ENCODE peak calls at places on chromosomes 4 and X, in ten cellular contexts. One of them, this sample, is unnamed.

GRCh38 chrX:30513284-30513683 is 64.3 kb downstream of the TASL start:
- DNase-seq in activated CD8-positive, alpha-beta memory T cell treated with anti-CD3 and anti-CD28 coated beads for 48 hours: no peak
- DNase-seq in stimulated activated CD8-positive, alpha-beta memory T cell treated with anti-CD3 and anti-CD28 coated beads, Interleukin-4, amount 100 ng/mL, for 4 hours: no peak
- DNase-seq in trophoblast cell: no peak
- DNase-seq in Right ventricle myocardium superior: no peak
- DNase-seq in tibial artery: no peak
- DNase-seq in NCI-H2029 treated with DMSO at 0.1 percent for 48 hours: no peak
- DNase-seq in CD8-positive, alpha-beta memory T cell: no peak
- DNase-seq in NCI-H2081: no peak
- DNase-seq in NCI-H1092 treated with DMSO at 0.1 percent for 48 hours: peak
- DNase-seq in this sample: no peak

GRCh38 chrX:153459976-153460375 is 10.4 kb downstream of the HAUS7 start:
- DNase-seq in Right ventricle myocardium superior: peak
- DNase-seq in trophoblast cell: peak
- DNase-seq in NCI-H2029 treated with DMSO at 0.1 percent for 48 hours: no peak
- DNase-seq in NCI-H2081: no peak
- DNase-seq in activated CD8-positive, alpha-beta memory T cell treated with anti-CD3 and anti-CD28 coated beads for 48 hours: no peak
- DNase-seq in tibial artery: no peak
- DNase-seq in stimulated activated CD8-positive, alpha-beta memory T cell treated with anti-CD3 and anti-CD28 coated beads, Interleukin-4, amount 100 ng/mL, for 4 hours: no peak
- DNase-seq in CD8-positive, alpha-beta memory T cell: no peak
- DNase-seq in NCI-H1092 treated with DMSO at 0.1 percent for 48 hours: no peak
- DNase-seq in this sample: no peak

GRCh38 chr4:4791299-4791798 is 68.1 kb upstream of the MSX1 start:
- DNase-seq in NCI-H2029 treated with DMSO at 0.1 percent for 48 hours: no peak
- DNase-seq in Right ventricle myocardium superior: no peak
- DNase-seq in CD8-positive, alpha-beta memory T cell: no peak
- DNase-seq in stimulated activated CD8-positive, alpha-beta memory T cell treated with anti-CD3 and anti-CD28 coated beads, Interleukin-4, amount 100 ng/mL, for 4 hours: no peak
- DNase-seq in trophoblast cell: no peak
- DNase-seq in NCI-H1092 treated with DMSO at 0.1 percent for 48 hours: peak
- DNase-seq in NCI-H2081: no peak
- DNase-seq in tibial artery: no peak
- DNase-seq in activated CD8-positive, alpha-beta memory T cell treated with anti-CD3 and anti-CD28 coated beads for 48 hours: no peak
- DNase-seq in this sample: no peak

GRCh38 chr4:39786838-39787237 is 88.9 kb downstream of the UBE2K start:
- DNase-seq in Right ventricle myocardium superior: no peak
- DNase-seq in NCI-H1092 treated with DMSO at 0.1 percent for 48 hours: no peak
- DNase-seq in trophoblast cell: no peak
- DNase-seq in NCI-H2029 treated with DMSO at 0.1 percent for 48 hours: no peak
- DNase-seq in NCI-H2081: no peak
- DNase-seq in tibial artery: no peak
- DNase-seq in stimulated activated CD8-positive, alpha-beta memory T cell treated with anti-CD3 and anti-CD28 coated beads, Interleukin-4, amount 100 ng/mL, for 4 hours: no peak
- DNase-seq in CD8-positive, alpha-beta memory T cell: no peak
- DNase-seq in activated CD8-positive, alpha-beta memory T cell treated with anti-CD3 and anti-CD28 coated beads for 48 hours: no peak
- DNase-seq in this sample: no peak

GRCh38 chr4:33037464-33037863 is 2317.3 kb downstream of the PCDH7 start:
- DNase-seq in NCI-H2029 treated with DMSO at 0.1 percent for 48 hours: no peak
- DNase-seq in NCI-H2081: peak
- DNase-seq in Right ventricle myocardium superior: no peak
- DNase-seq in CD8-positive, alpha-beta memory T cell: no peak
- DNase-seq in stimulated activated CD8-positive, alpha-beta memory T cell treated with anti-CD3 and anti-CD28 coated beads, Interleukin-4, amount 100 ng/mL, for 4 hours: no peak
- DNase-seq in activated CD8-positive, alpha-beta memory T cell treated with anti-CD3 and anti-CD28 coated beads for 48 hours: no peak
- DNase-seq in trophoblast cell: no peak
- DNase-seq in tibial artery: no peak
- DNase-seq in NCI-H1092 treated with DMSO at 0.1 percent for 48 hours: no peak
- DNase-seq in this sample: no peak

GRCh38 chrX:17456526-17456925 is 81.5 kb downstream of the NHS start:
- DNase-seq in NCI-H1092 treated with DMSO at 0.1 percent for 48 hours: peak
- DNase-seq in CD8-positive, alpha-beta memory T cell: no peak
- DNase-seq in stimulated activated CD8-positive, alpha-beta memory T cell treated with anti-CD3 and anti-CD28 coated beads, Interleukin-4, amount 100 ng/mL, for 4 hours: no peak
- DNase-seq in Right ventricle myocardium superior: no peak
- DNase-seq in NCI-H2029 treated with DMSO at 0.1 percent for 48 hours: no peak
- DNase-seq in tibial artery: no peak
- DNase-seq in activated CD8-positive, alpha-beta memory T cell treated with anti-CD3 and anti-CD28 coated beads for 48 hours: no peak
- DNase-seq in NCI-H2081: peak
- DNase-seq in trophoblast cell: no peak
- DNase-seq in this sample: no peak

GRCh38 chr4:47705326-47705981 is 132.4 kb downstream of the CORIN start:
- DNase-seq in activated CD8-positive, alpha-beta memory T cell treated with anti-CD3 and anti-CD28 coated beads for 48 hours: no peak
- DNase-seq in NCI-H2081: peak
- DNase-seq in CD8-positive, alpha-beta memory T cell: no peak
- DNase-seq in stimulated activated CD8-positive, alpha-beta memory T cell treated with anti-CD3 and anti-CD28 coated beads, Interleukin-4, amount 100 ng/mL, for 4 hours: no peak
- DNase-seq in trophoblast cell: no peak
- DNase-seq in NCI-H2029 treated with DMSO at 0.1 percent for 48 hours: no peak
- DNase-seq in tibial artery: no peak
- DNase-seq in NCI-H1092 treated with DMSO at 0.1 percent for 48 hours: peak
- DNase-seq in Right ventricle myocardium superior: no peak
- DNase-seq in this sample: no peak

GRCh38 chr4:144574509-144574908 is 71.4 kb upstream of the HHIP start:
- DNase-seq in trophoblast cell: no peak
- DNase-seq in NCI-H1092 treated with DMSO at 0.1 percent for 48 hours: no peak
- DNase-seq in CD8-positive, alpha-beta memory T cell: no peak
- DNase-seq in NCI-H2081: no peak
- DNase-seq in Right ventricle myocardium superior: no peak
- DNase-seq in activated CD8-positive, alpha-beta memory T cell treated with anti-CD3 and anti-CD28 coated beads for 48 hours: no peak
- DNase-seq in NCI-H2029 treated with DMSO at 0.1 percent for 48 hours: no peak
- DNase-seq in tibial artery: no peak
- DNase-seq in stimulated activated CD8-positive, alpha-beta memory T cell treated with anti-CD3 and anti-CD28 coated beads, Interleukin-4, amount 100 ng/mL, for 4 hours: no peak
- DNase-seq in this sample: no peak

GRCh38 chrX:32408389-32408788 is 803.0 kb downstream of the DMD start:
- DNase-seq in trophoblast cell: no peak
- DNase-seq in NCI-H2029 treated with DMSO at 0.1 percent for 48 hours: no peak
- DNase-seq in CD8-positive, alpha-beta memory T cell: no peak
- DNase-seq in NCI-H2081: peak
- DNase-seq in Right ventricle myocardium superior: no peak
- DNase-seq in activated CD8-positive, alpha-beta memory T cell treated with anti-CD3 and anti-CD28 coated beads for 48 hours: no peak
- DNase-seq in stimulated activated CD8-positive, alpha-beta memory T cell treated with anti-CD3 and anti-CD28 coated beads, Interleukin-4, amount 100 ng/mL, for 4 hours: no peak
- DNase-seq in tibial artery: no peak
- DNase-seq in NCI-H1092 treated with DMSO at 0.1 percent for 48 hours: no peak
- DNase-seq in this sample: no peak

GRCh38 chrX:74242050-74242449 is 61.9 kb upstream of the ZCCHC13 start:
- DNase-seq in CD8-positive, alpha-beta memory T cell: no peak
- DNase-seq in stimulated activated CD8-positive, alpha-beta memory T cell treated with anti-CD3 and anti-CD28 coated beads, Interleukin-4, amount 100 ng/mL, for 4 hours: no peak
- DNase-seq in tibial artery: no peak
- DNase-seq in NCI-H2029 treated with DMSO at 0.1 percent for 48 hours: no peak
- DNase-seq in Right ventricle myocardium superior: no peak
- DNase-seq in NCI-H2081: no peak
- DNase-seq in NCI-H1092 treated with DMSO at 0.1 percent for 48 hours: no peak
- DNase-seq in activated CD8-positive, alpha-beta memory T cell treated with anti-CD3 and anti-CD28 coated beads for 48 hours: no peak
- DNase-seq in trophoblast cell: no peak
- DNase-seq in this sample: no peak

GRCh38 chr4:8316251-8316771 is 46.8 kb downstream of the HTRA3 start:
- DNase-seq in CD8-positive, alpha-beta memory T cell: no peak
- DNase-seq in trophoblast cell: no peak
- DNase-seq in NCI-H2081: no peak
- DNase-seq in NCI-H2029 treated with DMSO at 0.1 percent for 48 hours: no peak
- DNase-seq in stimulated activated CD8-positive, alpha-beta memory T cell treated with anti-CD3 and anti-CD28 coated beads, Interleukin-4, amount 100 ng/mL, for 4 hours: no peak
- DNase-seq in activated CD8-positive, alpha-beta memory T cell treated with anti-CD3 and anti-CD28 coated beads for 48 hours: no peak
- DNase-seq in Right ventricle myocardium superior: peak
- DNase-seq in NCI-H1092 treated with DMSO at 0.1 percent for 48 hours: no peak
- DNase-seq in tibial artery: no peak
- DNase-seq in this sample: no peak

GRCh38 chr4:127604949-127605709 is 27.6 kb upstream of the INTU start:
- DNase-seq in NCI-H1092 treated with DMSO at 0.1 percent for 48 hours: peak
- DNase-seq in trophoblast cell: peak
- DNase-seq in NCI-H2081: peak
- DNase-seq in tibial artery: no peak
- DNase-seq in stimulated activated CD8-positive, alpha-beta memory T cell treated with anti-CD3 and anti-CD28 coated beads, Interleukin-4, amount 100 ng/mL, for 4 hours: no peak
- DNase-seq in CD8-positive, alpha-beta memory T cell: no peak
- DNase-seq in NCI-H2029 treated with DMSO at 0.1 percent for 48 hours: peak
- DNase-seq in activated CD8-positive, alpha-beta memory T cell treated with anti-CD3 and anti-CD28 coated beads for 48 hours: no peak
- DNase-seq in Right ventricle myocardium superior: no peak
- DNase-seq in this sample: peak

GRCh38 chr4:15956179-15956850 is 6.7 kb downstream of the FGFBP2 start:
- DNase-seq in tibial artery: peak
- DNase-seq in stimulated activated CD8-positive, alpha-beta memory T cell treated with anti-CD3 and anti-CD28 coated beads, Interleukin-4, amount 100 ng/mL, for 4 hours: peak
- DNase-seq in Right ventricle myocardium superior: peak
- DNase-seq in trophoblast cell: peak
- DNase-seq in CD8-positive, alpha-beta memory T cell: peak
- DNase-seq in NCI-H2081: peak
- DNase-seq in activated CD8-positive, alpha-beta memory T cell treated with anti-CD3 and anti-CD28 coated beads for 48 hours: peak
- DNase-seq in NCI-H2029 treated with DMSO at 0.1 percent for 48 hours: peak
- DNase-seq in NCI-H1092 treated with DMSO at 0.1 percent for 48 hours: peak
- DNase-seq in this sample: peak

GRCh38 chrX:68398286-68398685 is 35.0 kb downstream of the OPHN1 start:
- DNase-seq in CD8-positive, alpha-beta memory T cell: no peak
- DNase-seq in NCI-H1092 treated with DMSO at 0.1 percent for 48 hours: no peak
- DNase-seq in stimulated activated CD8-positive, alpha-beta memory T cell treated with anti-CD3 and anti-CD28 coated beads, Interleukin-4, amount 100 ng/mL, for 4 hours: no peak
- DNase-seq in activated CD8-positive, alpha-beta memory T cell treated with anti-CD3 and anti-CD28 coated beads for 48 hours: no peak
- DNase-seq in NCI-H2029 treated with DMSO at 0.1 percent for 48 hours: no peak
- DNase-seq in Right ventricle myocardium superior: no peak
- DNase-seq in trophoblast cell: no peak
- DNase-seq in tibial artery: no peak
- DNase-seq in NCI-H2081: no peak
- DNase-seq in this sample: no peak

GRCh38 chr4:145870155-145871020 is 68.2 kb downstream of the ZNF827 start:
- DNase-seq in tibial artery: no peak
- DNase-seq in trophoblast cell: no peak
- DNase-seq in NCI-H2081: no peak
- DNase-seq in CD8-positive, alpha-beta memory T cell: no peak
- DNase-seq in stimulated activated CD8-positive, alpha-beta memory T cell treated with anti-CD3 and anti-CD28 coated beads, Interleukin-4, amount 100 ng/mL, for 4 hours: no peak
- DNase-seq in Right ventricle myocardium superior: no peak
- DNase-seq in NCI-H2029 treated with DMSO at 0.1 percent for 48 hours: no peak
- DNase-seq in NCI-H1092 treated with DMSO at 0.1 percent for 48 hours: no peak
- DNase-seq in activated CD8-positive, alpha-beta memory T cell treated with anti-CD3 and anti-CD28 coated beads for 48 hours: no peak
- DNase-seq in this sample: no peak

GRCh38 chr4:142130636-142131035 is 494.3 kb downstream of the IL15 start:
- DNase-seq in activated CD8-positive, alpha-beta memory T cell treated with anti-CD3 and anti-CD28 coated beads for 48 hours: no peak
- DNase-seq in Right ventricle myocardium superior: no peak
- DNase-seq in stimulated activated CD8-positive, alpha-beta memory T cell treated with anti-CD3 and anti-CD28 coated beads, Interleukin-4, amount 100 ng/mL, for 4 hours: no peak
- DNase-seq in CD8-positive, alpha-beta memory T cell: no peak
- DNase-seq in tibial artery: no peak
- DNase-seq in NCI-H2081: no peak
- DNase-seq in NCI-H1092 treated with DMSO at 0.1 percent for 48 hours: no peak
- DNase-seq in trophoblast cell: no peak
- DNase-seq in NCI-H2029 treated with DMSO at 0.1 percent for 48 hours: no peak
- DNase-seq in this sample: no peak

GRCh38 chrX:50697691-50698090 is 116.3 kb downstream of the SHROOM4 start:
- DNase-seq in NCI-H1092 treated with DMSO at 0.1 percent for 48 hours: no peak
- DNase-seq in activated CD8-positive, alpha-beta memory T cell treated with anti-CD3 and anti-CD28 coated beads for 48 hours: no peak
- DNase-seq in CD8-positive, alpha-beta memory T cell: no peak
- DNase-seq in NCI-H2029 treated with DMSO at 0.1 percent for 48 hours: no peak
- DNase-seq in stimulated activated CD8-positive, alpha-beta memory T cell treated with anti-CD3 and anti-CD28 coated beads, Interleukin-4, amount 100 ng/mL, for 4 hours: no peak
- DNase-seq in Right ventricle myocardium superior: no peak
- DNase-seq in NCI-H2081: no peak
- DNase-seq in tibial artery: no peak
- DNase-seq in trophoblast cell: peak
- DNase-seq in this sample: no peak

GRCh38 chrX:70087857-70088256 is 25.6 kb downstream of the OTUD6A start:
- DNase-seq in NCI-H2029 treated with DMSO at 0.1 percent for 48 hours: peak
- DNase-seq in CD8-positive, alpha-beta memory T cell: no peak
- DNase-seq in trophoblast cell: no peak
- DNase-seq in activated CD8-positive, alpha-beta memory T cell treated with anti-CD3 and anti-CD28 coated beads for 48 hours: no peak
- DNase-seq in NCI-H2081: no peak
- DNase-seq in NCI-H1092 treated with DMSO at 0.1 percent for 48 hours: peak
- DNase-seq in tibial artery: no peak
- DNase-seq in Right ventricle myocardium superior: no peak
- DNase-seq in stimulated activated CD8-positive, alpha-beta memory T cell treated with anti-CD3 and anti-CD28 coated beads, Interleukin-4, amount 100 ng/mL, for 4 hours: no peak
- DNase-seq in this sample: no peak

GRCh38 chr4:140926672-140927071 is 170.5 kb upstream of the TBC1D9 start:
- DNase-seq in NCI-H1092 treated with DMSO at 0.1 percent for 48 hours: no peak
- DNase-seq in trophoblast cell: peak
- DNase-seq in NCI-H2029 treated with DMSO at 0.1 percent for 48 hours: no peak
- DNase-seq in stimulated activated CD8-positive, alpha-beta memory T cell treated with anti-CD3 and anti-CD28 coated beads, Interleukin-4, amount 100 ng/mL, for 4 hours: no peak
- DNase-seq in Right ventricle myocardium superior: no peak
- DNase-seq in tibial artery: no peak
- DNase-seq in activated CD8-positive, alpha-beta memory T cell treated with anti-CD3 and anti-CD28 coated beads for 48 hours: no peak
- DNase-seq in CD8-positive, alpha-beta memory T cell: no peak
- DNase-seq in NCI-H2081: no peak
- DNase-seq in this sample: no peak

GRCh38 chr4:38075370-38076152 is 115.4 kb downstream of the PTTG2 start:
- DNase-seq in CD8-positive, alpha-beta memory T cell: no peak
- DNase-seq in NCI-H2081: no peak
- DNase-seq in NCI-H1092 treated with DMSO at 0.1 percent for 48 hours: no peak
- DNase-seq in Right ventricle myocardium superior: no peak
- DNase-seq in tibial artery: no peak
- DNase-seq in trophoblast cell: peak
- DNase-seq in NCI-H2029 treated with DMSO at 0.1 percent for 48 hours: no peak
- DNase-seq in activated CD8-positive, alpha-beta memory T cell treated with anti-CD3 and anti-CD28 coated beads for 48 hours: no peak
- DNase-seq in stimulated activated CD8-positive, alpha-beta memory T cell treated with anti-CD3 and anti-CD28 coated beads, Interleukin-4, amount 100 ng/mL, for 4 hours: no peak
- DNase-seq in this sample: no peak

GRCh38 chr4:946517-947471 is 14.5 kb downstream of the TMEM175 start:
- DNase-seq in stimulated activated CD8-positive, alpha-beta memory T cell treated with anti-CD3 and anti-CD28 coated beads, Interleukin-4, amount 100 ng/mL, for 4 hours: no peak
- DNase-seq in trophoblast cell: no peak
- DNase-seq in tibial artery: no peak
- DNase-seq in NCI-H1092 treated with DMSO at 0.1 percent for 48 hours: no peak
- DNase-seq in Right ventricle myocardium superior: peak
- DNase-seq in NCI-H2081: no peak
- DNase-seq in activated CD8-positive, alpha-beta memory T cell treated with anti-CD3 and anti-CD28 coated beads for 48 hours: no peak
- DNase-seq in CD8-positive, alpha-beta memory T cell: no peak
- DNase-seq in NCI-H2029 treated with DMSO at 0.1 percent for 48 hours: no peak
- DNase-seq in this sample: no peak

GRCh38 chr4:16896871-16897270 is 1.6 kb downstream of the LDB2 start:
- DNase-seq in NCI-H2029 treated with DMSO at 0.1 percent for 48 hours: no peak
- DNase-seq in activated CD8-positive, alpha-beta memory T cell treated with anti-CD3 and anti-CD28 coated beads for 48 hours: no peak
- DNase-seq in trophoblast cell: no peak
- DNase-seq in Right ventricle myocardium superior: no peak
- DNase-seq in tibial artery: no peak
- DNase-seq in NCI-H2081: no peak
- DNase-seq in stimulated activated CD8-positive, alpha-beta memory T cell treated with anti-CD3 and anti-CD28 coated beads, Interleukin-4, amount 100 ng/mL, for 4 hours: no peak
- DNase-seq in CD8-positive, alpha-beta memory T cell: no peak
- DNase-seq in NCI-H1092 treated with DMSO at 0.1 percent for 48 hours: no peak
- DNase-seq in this sample: no peak

GRCh38 chr4:118865091-118865708 is 23.5 kb upstream of the SYNPO2 start:
- DNase-seq in CD8-positive, alpha-beta memory T cell: no peak
- DNase-seq in Right ventricle myocardium superior: no peak
- DNase-seq in activated CD8-positive, alpha-beta memory T cell treated with anti-CD3 and anti-CD28 coated beads for 48 hours: no peak
- DNase-seq in NCI-H1092 treated with DMSO at 0.1 percent for 48 hours: peak
- DNase-seq in NCI-H2029 treated with DMSO at 0.1 percent for 48 hours: peak
- DNase-seq in NCI-H2081: peak
- DNase-seq in stimulated activated CD8-positive, alpha-beta memory T cell treated with anti-CD3 and anti-CD28 coated beads, Interleukin-4, amount 100 ng/mL, for 4 hours: no peak
- DNase-seq in trophoblast cell: peak
- DNase-seq in tibial artery: no peak
- DNase-seq in this sample: peak

GRCh38 chrX:109600114-109600710 is 24.8 kb downstream of the KCNE5 start:
- DNase-seq in trophoblast cell: no peak
- DNase-seq in NCI-H2029 treated with DMSO at 0.1 percent for 48 hours: no peak
- DNase-seq in stimulated activated CD8-positive, alpha-beta memory T cell treated with anti-CD3 and anti-CD28 coated beads, Interleukin-4, amount 100 ng/mL, for 4 hours: no peak
- DNase-seq in NCI-H2081: no peak
- DNase-seq in tibial artery: peak
- DNase-seq in CD8-positive, alpha-beta memory T cell: no peak
- DNase-seq in Right ventricle myocardium superior: peak
- DNase-seq in NCI-H1092 treated with DMSO at 0.1 percent for 48 hours: peak
- DNase-seq in activated CD8-positive, alpha-beta memory T cell treated with anti-CD3 and anti-CD28 coated beads for 48 hours: no peak
- DNase-seq in this sample: no peak

GRCh38 chrX:114049063-114049462 is 534.8 kb upstream of the HTR2C start:
- DNase-seq in tibial artery: no peak
- DNase-seq in Right ventricle myocardium superior: no peak
- DNase-seq in NCI-H1092 treated with DMSO at 0.1 percent for 48 hours: no peak
- DNase-seq in NCI-H2081: no peak
- DNase-seq in stimulated activated CD8-positive, alpha-beta memory T cell treated with anti-CD3 and anti-CD28 coated beads, Interleukin-4, amount 100 ng/mL, for 4 hours: no peak
- DNase-seq in activated CD8-positive, alpha-beta memory T cell treated with anti-CD3 and anti-CD28 coated beads for 48 hours: no peak
- DNase-seq in trophoblast cell: no peak
- DNase-seq in NCI-H2029 treated with DMSO at 0.1 percent for 48 hours: no peak
- DNase-seq in CD8-positive, alpha-beta memory T cell: no peak
- DNase-seq in this sample: no peak

GRCh38 chr4:24912252-24913098 is at the start of gene CCDC149:
- DNase-seq in tibial artery: peak
- DNase-seq in Right ventricle myocardium superior: peak
- DNase-seq in CD8-positive, alpha-beta memory T cell: no peak
- DNase-seq in NCI-H2029 treated with DMSO at 0.1 percent for 48 hours: peak
- DNase-seq in stimulated activated CD8-positive, alpha-beta memory T cell treated with anti-CD3 and anti-CD28 coated beads, Interleukin-4, amount 100 ng/mL, for 4 hours: no peak
- DNase-seq in NCI-H1092 treated with DMSO at 0.1 percent for 48 hours: peak
- DNase-seq in trophoblast cell: peak
- DNase-seq in NCI-H2081: peak
- DNase-seq in activated CD8-positive, alpha-beta memory T cell treated with anti-CD3 and anti-CD28 coated beads for 48 hours: no peak
- DNase-seq in this sample: peak

This sample was measured in NCI-H2227 treated with DMSO at 0.1 percent for 48 hours.